ENCODE peak calls at places on chromosomes 11 and 22, in six cellular contexts. X, P, R, S, J and C are unnamed samples. For H3K4me1, the result is how much of the 10 kb centered on the place peaks cover.

GRCh38 chr11:26901162-26901561 is 92.8 kb upstream of the FIBIN start:
- DNase-seq in X (no peak), P (no peak), R (no peak), S (no peak), J (peak), C (no peak)

GRCh38 chr11:73099512-73100266 is 42.4 kb downstream of the FCHSD2 start:
- DNase-seq in X (no peak), P (peak), R (no peak), S (no peak), J (no peak), C (no peak)

GRCh38 chr22:29315286-29316195 is at the start of gene RASL10A:
- DNase-seq in X (no peak), P (peak), R (no peak), S (no peak), J (no peak), C (no peak)

GRCh38 chr22:40055143-40055926 is 60.6 kb downstream of the FAM83F start:
- DNase-seq in X (no peak), P (no peak), R (no peak), S (peak), J (no peak), C (no peak)

GRCh38 chr11:48036011-48036410 is 55.7 kb downstream of the PTPRJ start:
- DNase-seq in X (no peak), P (peak), R (no peak), S (no peak), J (no peak), C (no peak)

GRCh38 chr11:1888347-1888753 is 3.3 kb downstream of the PRR33 start:
- DNase-seq in X (no peak), P (no peak), R (no peak), S (no peak), J (no peak), C (no peak)

GRCh38 chr11:69205929-69206612 is 50.3 kb downstream of the SMIM38 start:
- DNase-seq in X (no peak), P (no peak), R (no peak), S (no peak), J (no peak), C (no peak)

GRCh38 chr22:39087881-39088687 is 9.0 kb upstream of the APOBEC3H start:
- DNase-seq in X (no peak), P (peak), R (no peak), S (no peak), J (no peak), C (no peak)

GRCh38 chr22:38944653-38945052 is 12.8 kb upstream of the APOBEC3A start:
- DNase-seq in X (peak), P (no peak), R (no peak), S (no peak), J (no peak), C (peak)

GRCh38 chr22:32005453-32005852 is 37.6 kb upstream of the SLC5A1 start:
- DNase-seq in X (no peak), P (no peak), R (no peak), S (no peak), J (no peak), C (no peak)

GRCh38 chr11:2805388-2806057 is 80.1 kb downstream of the CDKN1C start:
- DNase-seq in X (peak), P (no peak), R (no peak), S (no peak), J (no peak), C (peak)

GRCh38 chr22:29065468-29066190 is 4.0 kb upstream of the C22orf31 start:
- DNase-seq in X (no peak), P (no peak), R (no peak), S (no peak), J (no peak), C (no peak)

GRCh38 chr11:10728779-10729472 is 22.1 kb upstream of the CTR9 start:
- DNase-seq in X (no peak), P (peak), R (no peak), S (no peak), J (no peak), C (no peak)

GRCh38 chr11:114262681-114263509 is 33.3 kb upstream of the NNMT start:
- DNase-seq in X (no peak), P (peak), R (no peak), S (no peak), J (no peak), C (no peak)

GRCh38 chr11:121839821-121840220 is 276.2 kb downstream of the BLID start:
- DNase-seq in X (no peak), P (no peak), R (no peak), S (no peak), J (no peak), C (no peak)

GRCh38 chr11:99277281-99277680 is 256.5 kb downstream of the CNTN5 start:
- DNase-seq in X (no peak), P (no peak), R (no peak), S (no peak), J (no peak), C (no peak)

GRCh38 chr11:95058622-95059021 is 8.1 kb upstream of the SRSF8 start:
- DNase-seq in X (no peak), P (no peak), R (no peak), S (no peak), J (no peak), C (no peak)

GRCh38 chr22:33325232-33326004 is 267.2 kb upstream of the SYN3 start:
- DNase-seq in X (no peak), P (no peak), R (no peak), S (peak), J (no peak), C (no peak)

GRCh38 chr11:10514713-10515112 is 26.3 kb downstream of the RNF141 start:
- DNase-seq in X (no peak), P (no peak), R (no peak), S (no peak), J (no peak), C (no peak)

GRCh38 chr11:7585816-7586215 is 72.0 kb downstream of the PPFIBP2 start:
- DNase-seq in X (no peak), P (no peak), R (no peak), S (no peak), J (no peak), C (no peak)

GRCh38 chr11:2477254-2477653 is 32.4 kb downstream of the KCNQ1 start:
- DNase-seq in X (peak), P (no peak), R (no peak), S (no peak), J (no peak), C (no peak)

GRCh38 chr11:122463530-122463929 is 192.0 kb upstream of the UBASH3B start:
- DNase-seq in X (no peak), P (no peak), R (no peak), S (no peak), J (no peak), C (no peak)

GRCh38 chr11:110599207-110599606 is 113.0 kb downstream of the ARHGAP20 start:
- DNase-seq in X (no peak), P (no peak), R (no peak), S (no peak), J (no peak), C (no peak)

GRCh38 chr11:12090761-12091261 is 19.6 kb upstream of the MICAL2 start:
- DNase-seq in X (peak), P (no peak), R (no peak), S (no peak), J (no peak), C (peak)

GRCh38 chr11:825366-826231 is 2.1 kb upstream of the CRACR2B start:
- DNase-seq in X (peak), P (no peak), R (no peak), S (no peak), J (no peak), C (peak)
- TF ChIP-seq POLR2AphosphoS5 in X (no peak), P (no peak), R (peak), S (peak), J (no peak), C (no peak)

DNA sequence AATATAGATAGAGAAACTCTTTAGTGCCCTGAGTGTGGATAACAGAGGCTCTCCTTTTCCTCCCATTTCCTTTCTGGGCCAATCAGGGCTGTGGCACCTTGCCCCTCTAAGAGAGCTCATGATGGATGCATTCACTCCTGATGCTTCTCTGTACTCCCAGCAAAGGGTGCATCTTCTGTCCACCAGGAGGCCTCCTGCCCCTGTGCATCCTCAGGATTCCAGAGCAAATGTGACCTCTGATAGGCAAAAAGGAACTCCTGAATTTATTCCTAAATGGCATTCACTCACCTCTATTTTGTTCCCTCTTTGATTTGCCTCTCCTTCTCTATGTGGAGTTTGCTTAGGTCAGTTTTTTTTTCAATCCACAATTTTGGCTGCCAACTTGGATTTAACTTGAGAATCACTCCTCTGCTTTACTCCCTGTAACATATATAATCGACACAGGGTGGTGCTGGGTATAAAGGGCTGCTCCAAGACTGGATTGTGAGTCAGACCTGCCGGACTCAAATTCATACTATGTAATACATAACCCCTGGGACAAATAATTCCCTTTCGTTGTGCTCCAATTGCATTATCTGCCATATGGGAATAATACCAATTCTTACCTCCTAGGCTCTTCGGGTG is 1.1 kb upstream of the MRGPRX4 start:
- DNase-seq in X (no peak), P (peak), R (peak), S (no peak), J (no peak), C (no peak)
- TF ChIP-seq CTCF in X (no peak), P (peak), R (peak), S (peak), J (no peak), C (peak)

DNA sequence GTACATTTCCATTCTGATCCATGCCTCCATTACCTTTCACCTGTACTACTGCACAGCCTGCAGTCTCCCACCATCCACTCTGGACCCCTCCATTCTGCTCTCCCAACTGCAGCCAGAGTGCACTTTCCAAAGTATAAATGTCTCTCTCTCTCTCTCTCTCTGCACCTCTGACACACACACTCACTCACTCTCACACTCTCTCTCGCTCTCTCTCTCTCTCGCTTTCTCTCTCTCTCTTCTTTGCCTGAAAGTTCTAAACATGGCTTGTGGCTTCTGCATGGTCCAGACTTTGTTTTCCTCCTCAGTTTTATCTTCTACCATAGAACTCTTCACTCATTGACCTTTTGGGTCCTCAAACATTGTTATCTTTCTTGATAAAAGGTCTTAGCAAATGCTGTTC is 76.6 kb downstream of the WNT11 start:
- DNase-seq in X (no peak), P (no peak), R (no peak), S (no peak), J (no peak), C (no peak)
- H3K4me1 ChIP-seq in X (under half), P (under half), R (under half), S (under half), J (under half), C (under half)

DNA sequence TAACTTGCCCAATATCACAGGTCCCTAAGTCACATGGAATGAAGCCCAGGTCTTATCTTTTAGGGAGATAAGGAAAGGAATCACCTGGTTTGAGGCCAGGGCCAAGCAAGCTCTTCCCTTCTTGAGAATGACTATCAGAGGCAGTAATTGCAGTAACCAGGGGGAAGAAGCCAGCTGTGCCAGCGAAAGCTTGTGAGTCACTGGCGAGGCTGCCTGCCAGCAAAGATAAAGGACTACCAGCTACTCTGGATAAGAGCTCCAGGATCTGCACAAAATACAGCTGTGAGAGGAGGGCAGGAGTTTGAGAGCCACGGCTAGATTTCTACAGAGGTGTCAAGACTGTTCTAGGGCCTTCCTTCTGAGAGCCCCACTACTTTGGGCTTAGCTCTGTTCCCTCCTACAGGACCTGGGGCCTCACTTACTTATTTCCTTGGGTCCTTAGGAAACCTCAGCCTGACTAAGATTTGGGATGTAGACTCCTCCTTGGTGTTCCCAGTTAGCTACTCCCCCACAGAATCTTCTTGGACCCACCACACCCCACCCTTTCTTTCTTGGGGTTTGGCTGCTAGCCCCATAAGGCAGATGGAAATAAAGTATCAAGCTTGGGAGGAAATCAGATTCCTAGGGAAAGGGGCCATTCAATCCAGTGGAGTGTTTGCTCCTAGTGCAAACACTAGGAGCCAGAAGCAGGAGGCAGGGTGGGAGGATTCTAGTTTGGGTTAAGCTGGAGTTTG is 9.6 kb upstream of the CCKBR start:
- DNase-seq in X (peak), P (no peak), R (peak), S (no peak), J (no peak), C (peak)
- TF ChIP-seq POLR2AphosphoS5 in X (no peak), P (no peak), R (no peak), S (no peak), J (no peak), C (no peak)

GRCh38 chr22:16844529-16844928 is 19.3 kb upstream of the XKR3 start:
- DNase-seq in X (no peak), P (no peak), R (no peak), S (no peak), J (no peak), C (no peak)
- TF ChIP-seq CTCF in X (no peak), P (no peak), R (no peak), S (no peak), J (no peak), C (no peak)

DNA sequence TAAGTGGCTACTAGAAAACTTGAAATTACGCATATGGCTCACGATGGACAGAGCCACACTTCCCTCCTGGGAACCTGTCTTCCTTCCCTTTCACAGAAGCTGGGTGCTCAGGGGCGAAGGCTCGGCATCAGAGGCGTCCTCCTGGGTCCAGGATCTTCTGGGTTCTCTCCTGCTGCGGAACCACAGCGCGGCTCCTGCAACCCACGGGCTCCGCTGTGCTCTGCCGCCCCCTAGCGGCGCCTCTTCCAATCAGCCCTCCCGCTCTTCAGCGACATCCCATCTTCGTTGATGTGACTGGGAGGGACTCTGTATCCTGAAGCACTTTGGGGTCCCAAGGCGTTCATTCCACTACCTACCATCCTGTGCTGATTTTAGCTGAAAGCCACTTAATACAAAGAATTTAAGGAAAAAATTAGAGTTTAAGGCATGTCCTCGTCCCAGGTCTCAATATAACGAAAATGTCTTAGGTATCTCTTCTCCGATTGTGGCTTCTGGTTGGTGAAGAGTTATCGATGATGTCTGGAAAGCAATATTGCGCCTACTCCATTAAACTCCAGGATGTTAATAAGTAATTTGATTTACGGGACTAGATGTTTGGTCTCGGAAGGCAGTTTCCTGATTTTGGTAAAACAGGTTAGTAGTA is 14.8 kb upstream of the RPS3 start:
- DNase-seq in X (peak), P (peak), R (no peak), S (no peak), J (peak), C (peak)
- H3K4me1 ChIP-seq in X (under half), P (under half), R (half or more), S (under half), J (under half), C (under half)